ENCODE peak calls at places on chromosomes 7 and 10, in six cellular contexts. P is OCI-LY7, Y is left lung, A is gastrocnemius medialis, Q is GM23248, X is upper lobe of left lung. I is an unnamed sample.

GRCh38 chr7:113794573-113794972 is 124.2 kb downstream of the PPP1R3A start:
- DNase-seq in P (no peak), Y (no peak), A (no peak), Q (no peak), X (no peak), I (no peak)

GRCh38 chr10:133328358-133329343 is 8.0 kb downstream of the CALY start:
- DNase-seq in P (no peak), Y (peak; percentile 61), A (no peak), Q (no peak), X (no peak), I (no peak)

GRCh38 chr10:77504870-77505257 is 132.7 kb downstream of the KCNMA1 start:
- DNase-seq in P (no peak), Y (no peak), A (no peak), Q (peak; percentile 72), X (peak; percentile 48), I (no peak)

GRCh38 chr10:101152316-101152715 is 21.2 kb downstream of the TLX1 start:
- DNase-seq in P (no peak), Y (no peak), A (no peak), Q (no peak), X (no peak), I (no peak)

GRCh38 chr10:122045212-122045611 is 56.2 kb downstream of the TACC2 start:
- DNase-seq in P (no peak), Y (no peak), A (peak; percentile 12), Q (no peak), X (no peak), I (no peak)

GRCh38 chr7:27117687-27118491 is 12.7 kb downstream of the HOXA4 start:
- DNase-seq in P (no peak), Y (no peak), A (no peak), Q (no peak), X (no peak), I (peak; percentile 51)

GRCh38 chr7:2001601-2002442 is 230.9 kb downstream of the MAD1L1 start:
- DNase-seq in P (no peak), Y (peak; percentile 79), A (peak; percentile 7), Q (no peak), X (no peak), I (peak; percentile 70)

GRCh38 chr7:23012797-23013714 is 874 bp downstream of the HYCC1 start:
- DNase-seq in P (peak; percentile 69), Y (peak; percentile 88), A (no peak), Q (peak; percentile 51), X (peak; percentile 25), I (peak; percentile 83)

GRCh38 chr7:19560111-19560883 is 148.5 kb downstream of the POLR1F start:
- DNase-seq in P (no peak), Y (no peak), A (no peak), Q (peak; percentile 84), X (no peak), I (no peak)

GRCh38 chr10:132612571-132613504 is 75.3 kb downstream of the INPP5A start:
- DNase-seq in P (no peak), Y (peak; percentile 57), A (no peak), Q (no peak), X (no peak), I (no peak)

GRCh38 chr10:132328738-132329137 is 3.3 kb upstream of the LRRC27 start:
- DNase-seq in P (no peak), Y (no peak), A (no peak), Q (peak; percentile 23), X (peak; percentile 8), I (no peak)

GRCh38 chr10:1050145-1050544 is 1.2 kb upstream of the IDI1 start:
- DNase-seq in P (peak; percentile 40), Y (no peak), A (no peak), Q (peak; percentile 43), X (no peak), I (no peak)

GRCh38 chr7:44286182-44286617 is 39.2 kb downstream of the CAMK2B start:
- DNase-seq in P (no peak), Y (no peak), A (peak; percentile 75), Q (no peak), X (peak; percentile 15), I (peak; percentile 26)

GRCh38 chr10:44803820-44804219 is 107.3 kb upstream of the TMEM72 start:
- DNase-seq in P (no peak), Y (no peak), A (no peak), Q (no peak), X (no peak), I (no peak)

GRCh38 chr7:2736411-2736914 is 48.5 kb downstream of the AMZ1 start:
- DNase-seq in P (no peak), Y (peak; percentile 51), A (peak; percentile 9), Q (no peak), X (no peak), I (no peak)

GRCh38 chr10:28250782-28251181 is 52.1 kb downstream of the MPP7 start:
- DNase-seq in P (peak; percentile 44), Y (no peak), A (no peak), Q (peak; percentile 59), X (no peak), I (no peak)

GRCh38 chr7:155597753-155598140 is 46.7 kb upstream of the RBM33 start:
- DNase-seq in P (no peak), Y (no peak), A (no peak), Q (no peak), X (peak; percentile 50), I (no peak)

GRCh38 chr10:123043409-123043925 is 34.7 kb downstream of the ACADSB start:
- DNase-seq in P (peak; percentile 76), Y (no peak), A (no peak), Q (peak; percentile 76), X (no peak), I (no peak)

GRCh38 chr7:100568936-100569844 is 4.5 kb downstream of the SAP25 start:
- DNase-seq in P (peak; percentile 57), Y (peak; percentile 84), A (no peak), Q (peak; percentile 61), X (peak; percentile 77), I (peak; percentile 86)

GRCh38 chr7:26485421-26486019 is 193.9 kb downstream of the SNX10 start:
- DNase-seq in P (no peak), Y (no peak), A (no peak), Q (no peak), X (no peak), I (no peak)

GRCh38 chr10:117071293-117072050 is 66.5 kb upstream of the SHTN1 start:
- DNase-seq in P (no peak), Y (no peak), A (no peak), Q (peak; percentile 2), X (no peak), I (no peak)

GRCh38 chr7:144525956-144526355 is 122.5 kb upstream of the NOBOX start:
- DNase-seq in P (no peak), Y (no peak), A (no peak), Q (no peak), X (no peak), I (no peak)

GRCh38 chr7:40760997-40761396 is 626.2 kb downstream of the SUGCT start:
- DNase-seq in P (no peak), Y (no peak), A (no peak), Q (no peak), X (no peak), I (no peak)

GRCh38 chr7:137919987-137920386 is 73.2 kb upstream of the DGKI start:
- DNase-seq in P (no peak), Y (no peak), A (no peak), Q (peak; percentile 47), X (no peak), I (no peak)

GRCh38 chr10:106565546-106565945 is 599.0 kb downstream of the SORCS1 start:
- DNase-seq in P (no peak), Y (no peak), A (no peak), Q (peak; percentile 46), X (no peak), I (no peak)

GRCh38 chr10:73646598-73647041 is 5.3 kb upstream of the MYOZ1 start:
- DNase-seq in P (no peak), Y (no peak), A (peak; percentile 90), Q (no peak), X (no peak), I (no peak)

GRCh38 chr7:112001089-112001826 is 204.9 kb downstream of the DOCK4 start:
- DNase-seq in P (no peak), Y (no peak), A (no peak), Q (peak; percentile 81), X (peak; percentile 33), I (no peak)

DNA sequence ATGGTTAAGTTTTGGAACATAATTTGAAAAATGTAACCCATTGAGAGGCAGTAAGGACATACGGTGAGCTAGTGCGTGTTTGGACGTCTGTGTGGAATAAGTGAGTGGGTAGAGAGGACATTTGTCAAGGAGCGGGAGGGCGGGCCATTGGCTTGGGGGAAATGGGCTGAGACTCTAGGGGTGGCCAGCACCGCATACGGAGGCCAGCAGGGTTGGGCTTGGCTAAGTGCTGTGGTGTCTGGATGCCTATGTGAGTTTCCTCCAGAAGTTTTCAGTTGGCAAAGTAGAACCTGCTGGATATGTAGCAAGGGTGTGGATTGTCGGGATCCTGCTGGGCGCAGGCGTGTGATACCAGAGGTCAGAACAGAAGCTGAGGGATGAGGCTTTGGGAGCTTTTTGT is 103.0 kb downstream of the TCF7L2 start:
- DNase-seq in P (no peak), Y (no peak), A (peak; percentile 31), Q (peak; percentile 59), X (no peak), I (peak; percentile 94)
- H3K4me3 ChIP-seq in P (no peak overlapping the region), Y (no peak overlapping the region), A (no peak overlapping the region), Q (no peak overlapping the region), X (no peak overlapping the region), I (no peak overlapping the region)

GRCh38 chr7:29116361-29116760 is 30.0 kb downstream of the CPVL start:
- DNase-seq in P (no peak), Y (no peak), A (no peak), Q (no peak), X (no peak), I (no peak)

GRCh38 chr7:29119538-29119937 is 26.8 kb downstream of the CPVL start:
- DNase-seq in P (no peak), Y (no peak), A (no peak), Q (no peak), X (no peak), I (no peak)

GRCh38 chr7:29115130-29115529 is 31.2 kb downstream of the CPVL start:
- DNase-seq in P (no peak), Y (no peak), A (no peak), Q (no peak), X (no peak), I (no peak)

GRCh38 chr7:29115753-29116152 is 30.6 kb downstream of the CPVL start:
- DNase-seq in P (no peak), Y (no peak), A (no peak), Q (no peak), X (no peak), I (no peak)

GRCh38 chr7:29116801-29117200 is 29.5 kb downstream of the CPVL start:
- DNase-seq in P (no peak), Y (no peak), A (no peak), Q (no peak), X (no peak), I (no peak)
- H3K27ac ChIP-seq in P (no peak overlapping the region), Y (no peak overlapping the region), A (peak overlapping the region; percentile 23), Q (no peak overlapping the region), X (no peak overlapping the region), I (no peak overlapping the region)

DNA sequence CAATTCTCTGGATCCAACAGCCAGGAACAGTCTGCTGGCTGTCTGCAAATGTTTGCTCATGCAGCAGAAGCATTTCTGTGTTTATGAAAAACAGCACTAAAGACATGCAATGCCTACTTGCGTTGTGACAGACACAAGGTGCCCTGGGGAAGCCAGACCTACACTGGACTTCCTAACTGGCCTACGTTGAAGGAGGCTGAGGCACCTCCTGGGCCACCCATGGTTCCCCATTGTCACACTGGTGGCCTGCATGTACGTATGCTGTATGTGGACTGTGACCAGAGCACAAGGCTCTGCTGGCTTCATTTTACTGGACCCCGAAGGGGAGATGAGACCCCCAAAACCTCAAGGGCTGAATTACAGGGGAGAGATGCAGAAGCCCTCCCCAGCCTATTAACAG is 27.7 kb downstream of the PSAP start:
- DNase-seq in P (no peak), Y (no peak), A (no peak), Q (no peak), X (no peak), I (peak; percentile 36)
- H3K36me3 ChIP-seq in P (peaks cover 96% of the 10 kb centered on the region), Y (peaks cover 100% of the 10 kb centered on the region), A (peaks cover 100% of the 10 kb centered on the region), Q (peaks cover 49% of the 10 kb centered on the region), X (peaks cover 97% of the 10 kb centered on the region), I (peaks cover 7% of the 10 kb centered on the region)

GRCh38 chr7:150451833-150452431 is 1.5 kb downstream of the GIMAP8 start:
- DNase-seq in P (no peak), Y (no peak), A (no peak), Q (no peak), X (no peak), I (no peak)
- H3K4me3 ChIP-seq in P (no peak overlapping the region), Y (peak overlapping the region; percentile 42), A (peak overlapping the region; percentile 59), Q (no peak overlapping the region), X (peak overlapping the region; percentile 54), I (no peak overlapping the region)